ENCODE peak calls at places on chromosomes 11 and 22, in eight cellular contexts. O is lower lobe of right lung; B is kidney; W is dorsolateral prefrontal cortex; I is stomach; V is CD4-positive, alpha-beta memory T cell; X is Panc1; R is coronary artery. P is an unnamed sample.

GRCh38 chr11:123434911-123435310 is 4.8 kb downstream of the GRAMD1B start:
- DNase-seq in V (no peak), W (no peak), I (no peak), O (no peak), X (no peak), B (no peak), R (no peak), P (no peak)

GRCh38 chr11:1623716-1624115 is 1.8 kb upstream of the KRTAP5-4 start:
- DNase-seq in R (no peak), B (peak; percentile 58), I (no peak), V (no peak), O (no peak), W (no peak), X (no peak), P (no peak)

GRCh38 chr22:38882480-38882879 is 10.5 kb upstream of the CBX6 start:
- DNase-seq in W (no peak), V (no peak), X (no peak), O (no peak), B (peak; percentile 86), R (peak; percentile 75), I (no peak), P (no peak)

GRCh38 chr11:19938051-19938856 is 222.0 kb downstream of the DBX1 start:
- DNase-seq in R (peak; percentile 69), X (no peak), W (no peak), B (no peak), I (peak; percentile 53), V (no peak), O (peak; percentile 56), P (peak; percentile 72)

GRCh38 chr11:86067230-86068137 is 1.4 kb downstream of the PICALM start:
- DNase-seq in W (no peak), X (no peak), R (no peak), V (peak; percentile 34), I (no peak), B (no peak), O (no peak), P (no peak)

GRCh38 chr11:119144825-119145476 is 3.9 kb upstream of the ABCG4 start:
- DNase-seq in O (peak; percentile 65), B (peak; percentile 76), X (peak; percentile 52), V (no peak), I (peak; percentile 69), R (no peak), W (peak; percentile 54), P (peak; percentile 79)

GRCh38 chr11:6931146-6931713 is 5.0 kb downstream of the ZNF215 start:
- DNase-seq in B (no peak), V (no peak), X (no peak), I (no peak), R (no peak), W (no peak), O (no peak), P (peak; percentile 60)

GRCh38 chr22:41524809-41525449 is 19.3 kb downstream of the POLR3H start:
- DNase-seq in W (peak; percentile 63), O (no peak), V (peak; percentile 70), B (peak; percentile 81), R (no peak), X (no peak), I (peak; percentile 31), P (no peak)

GRCh38 chr11:20719821-20720220 is 50.4 kb downstream of the NELL1 start:
- DNase-seq in B (no peak), O (no peak), X (no peak), R (no peak), W (no peak), V (no peak), I (no peak), P (no peak)

GRCh38 chr11:121645596-121645995 is 192.8 kb upstream of the SORL1-AS1 start:
- DNase-seq in V (no peak), B (no peak), X (no peak), O (no peak), I (no peak), W (no peak), R (no peak), P (no peak)

GRCh38 chr11:119478711-119479285 is 55.8 kb upstream of the THY1 start:
- DNase-seq in V (no peak), B (no peak), X (no peak), W (no peak), O (no peak), R (no peak), I (peak; percentile 19), P (no peak)

GRCh38 chr11:2781413-2782274 is 81.8 kb upstream of the KCNQ1OT1 start:
- DNase-seq in I (peak; percentile 55), R (peak; percentile 62), W (peak; percentile 15), X (no peak), O (peak; percentile 36), B (no peak), V (no peak), P (no peak)

GRCh38 chr11:26572770-26573402 is 823 bp upstream of the MUC15 start:
- DNase-seq in O (peak; percentile 51), B (no peak), W (no peak), V (no peak), X (no peak), I (no peak), R (no peak), P (no peak)

GRCh38 chr11:1776944-1777715 is 13.4 kb upstream of the CTSD start:
- DNase-seq in X (no peak), W (no peak), V (no peak), R (peak; percentile 16), B (no peak), I (no peak), O (no peak), P (no peak)

GRCh38 chr11:8167796-8168195 is 1.0 kb downstream of the RIC3 start:
- DNase-seq in W (no peak), O (no peak), R (no peak), V (no peak), I (no peak), B (no peak), X (no peak), P (peak; percentile 24)

GRCh38 chr11:65502274-65502851 is 3.5 kb downstream of the MALAT1 start:
- DNase-seq in B (no peak), I (no peak), O (no peak), X (no peak), W (no peak), V (peak; percentile 34), R (no peak), P (peak; percentile 71)

DNA sequence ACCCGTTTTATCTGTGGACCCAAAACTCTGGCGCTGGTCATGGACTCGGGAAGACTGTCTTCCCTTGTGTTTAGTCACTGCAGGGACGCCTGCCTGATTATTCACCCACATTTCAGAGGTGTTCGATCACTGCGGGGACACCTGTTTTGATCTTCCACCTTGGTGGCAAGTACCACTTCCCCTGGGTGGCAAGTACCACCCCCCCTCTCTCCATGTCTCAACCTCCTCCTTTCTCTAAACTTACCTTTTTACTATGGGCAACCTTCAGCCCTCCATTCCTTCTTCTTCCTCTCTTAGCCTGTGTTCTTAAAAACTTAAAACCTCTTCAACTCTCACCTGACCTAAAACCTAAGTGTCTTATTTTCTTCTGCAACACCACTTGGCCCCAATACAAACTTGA is 1.9 kb upstream of the NDUFC2 start:
- DNase-seq in R (no peak), O (no peak), B (no peak), I (no peak), X (no peak), V (no peak), W (no peak), P (no peak)
- H3K27ac ChIP-seq in R (no peak overlapping the region), O (peak overlapping the region; percentile 6), B (no peak overlapping the region), I (no peak overlapping the region), X (peak overlapping the region; percentile 44), V (no peak overlapping the region), W (no peak overlapping the region), P (no peak overlapping the region)

DNA sequence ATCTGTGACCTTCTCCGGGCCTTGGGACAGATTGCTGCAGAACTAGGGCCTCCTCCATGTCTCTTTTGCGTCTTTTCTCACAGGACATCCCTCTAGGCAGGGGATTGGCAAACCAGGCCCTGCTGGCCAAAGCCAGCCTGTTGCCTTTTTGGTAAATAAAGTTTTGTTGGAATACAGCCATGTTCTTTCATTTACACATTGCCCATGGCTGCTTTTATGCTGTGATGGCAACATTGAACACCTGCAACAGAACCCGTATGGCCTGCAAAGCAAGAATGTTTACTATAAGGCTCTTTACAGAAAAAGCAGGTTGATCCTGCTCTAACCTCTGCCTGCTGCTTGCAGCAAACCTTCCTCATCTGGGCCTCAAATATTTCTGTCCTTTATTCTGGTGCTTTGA is 56.8 kb upstream of the B3GAT1 start:
- DNase-seq in I (peak; percentile 61), R (no peak), B (no peak), V (no peak), O (no peak), W (no peak), X (no peak), P (no peak)
- H3K27ac ChIP-seq in I (peak overlapping the region; percentile 79), R (no peak overlapping the region), B (no peak overlapping the region), V (no peak overlapping the region), O (no peak overlapping the region), W (no peak overlapping the region), X (no peak overlapping the region), P (no peak overlapping the region)

GRCh38 chr11:15446929-15447328 is 332.2 kb downstream of the INSC start:
- DNase-seq in I (no peak), X (no peak), O (no peak), V (no peak), W (no peak), B (no peak), R (no peak), P (no peak)
- H3K27ac ChIP-seq in I (no peak overlapping the region), X (no peak overlapping the region), O (no peak overlapping the region), V (no peak overlapping the region), W (no peak overlapping the region), B (no peak overlapping the region), R (no peak overlapping the region), P (no peak overlapping the region)

GRCh38 chr11:113176561-113176960 is 137.8 kb upstream of the TTC12 start:
- DNase-seq in O (no peak), B (no peak), R (no peak), V (no peak), X (no peak), I (no peak), W (no peak), P (peak; percentile 52)

GRCh38 chr11:113177596-113178115 is 136.7 kb upstream of the TTC12 start:
- DNase-seq in B (no peak), V (no peak), I (no peak), O (no peak), R (no peak), X (no peak), W (no peak), P (no peak)

GRCh38 chr11:113174862-113175261 is 139.5 kb upstream of the TTC12 start:
- DNase-seq in R (no peak), X (no peak), I (no peak), W (no peak), V (no peak), O (no peak), B (no peak), P (no peak)

GRCh38 chr11:113178671-113179070 is 135.7 kb upstream of the TTC12 start:
- DNase-seq in R (no peak), X (no peak), B (no peak), I (no peak), W (no peak), O (no peak), V (no peak), P (peak; percentile 25)

DNA sequence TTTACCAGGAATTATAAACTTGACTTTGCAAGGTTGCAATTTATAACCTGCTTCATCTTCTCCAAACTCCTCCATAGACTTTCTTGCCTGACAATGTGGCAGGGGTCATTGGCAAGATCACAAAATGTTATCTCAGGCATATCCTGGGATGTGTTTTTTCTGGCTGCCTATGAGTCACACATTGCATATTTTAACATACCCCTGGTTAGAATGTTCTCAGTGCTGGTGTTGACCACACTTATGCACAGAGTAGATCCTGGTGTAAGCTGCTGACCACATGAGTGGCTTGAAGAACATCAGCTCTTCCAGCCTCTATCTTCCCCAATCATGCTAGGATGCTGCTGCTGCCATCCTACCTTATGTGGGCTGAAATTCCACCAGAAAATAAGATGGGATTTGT is 137.4 kb upstream of the TTC12 start:
- DNase-seq in X (no peak), O (no peak), R (no peak), B (no peak), W (no peak), V (no peak), I (no peak), P (peak; percentile 86)
- H3K27ac ChIP-seq in X (no peak overlapping the region), O (no peak overlapping the region), R (no peak overlapping the region), B (no peak overlapping the region), W (no peak overlapping the region), V (no peak overlapping the region), I (no peak overlapping the region), P (no peak overlapping the region)